ENCODE peak calls at places on chromosomes 12 and 14, in ten cellular contexts. G is epithelial cell of esophagus, P is hypothalamus, K is Kasumi-1, X is left cardiac atrium, Y is AG10803, V is HFFc6, J is Calu3, B is activated T-cell treated with anti-CD3 and anti-CD28 coated beads for 24 hours, H is nucleus accumbens. O is an unnamed sample.

GRCh38 chr12:60174476-60174875 is 578.6 kb downstream of the SLC16A7 start:
- DNase-seq in J (no peak), H (no peak), K (no peak), V (peak; percentile 12), X (no peak), P (no peak), Y (peak; percentile 23), B (no peak), G (no peak), O (no peak)

GRCh38 chr14:33679461-33680225 is 271.2 kb downstream of the EGLN3 start:
- DNase-seq in H (no peak), K (no peak), P (no peak), Y (peak; percentile 83), V (peak; percentile 90), B (no peak), G (peak; percentile 63), X (no peak), J (no peak), O (no peak)

GRCh38 chr14:74622257-74622656 is 10.2 kb upstream of the LTBP2 start:
- DNase-seq in X (no peak), P (no peak), J (no peak), B (no peak), H (no peak), G (no peak), V (no peak), K (no peak), Y (no peak), O (peak; percentile 20)

GRCh38 chr12:92570056-92570753 is 132.6 kb upstream of the PLEKHG7 start:
- DNase-seq in V (peak; percentile 69), J (peak; percentile 75), G (peak; percentile 86), Y (peak; percentile 82), B (peak; percentile 44), H (peak; percentile 49), K (peak; percentile 76), X (peak; percentile 35), P (no peak), O (peak; percentile 78)

GRCh38 chr12:54415223-54415929 is 3.7 kb downstream of the ITGA5 start:
- DNase-seq in V (peak; percentile 31), K (peak; percentile 53), G (no peak), J (no peak), P (no peak), Y (no peak), B (no peak), X (no peak), H (no peak), O (no peak)

GRCh38 chr12:57888407-57889157 is 42.1 kb upstream of the CTDSP2 start:
- DNase-seq in V (peak; percentile 73), J (peak; percentile 56), K (no peak), X (peak; percentile 37), G (peak; percentile 99), B (no peak), Y (peak; percentile 65), H (peak; percentile 74), P (peak; percentile 30), O (no peak)

GRCh38 chr14:65098586-65098985 is 3.7 kb downstream of the MAX start:
- DNase-seq in K (peak; percentile 57), H (no peak), B (no peak), G (no peak), J (no peak), Y (peak; percentile 43), P (no peak), X (no peak), V (no peak), O (peak; percentile 85)

GRCh38 chr14:105384041-105384557 is 14.2 kb upstream of the TEX22 start:
- DNase-seq in K (no peak), P (no peak), X (no peak), B (no peak), J (no peak), V (no peak), G (peak; percentile 15), Y (no peak), H (no peak), O (no peak)

GRCh38 chr14:104502060-104502459 is 77.5 kb upstream of the C14orf180 start:
- DNase-seq in G (no peak), V (no peak), X (no peak), Y (no peak), K (no peak), J (no peak), B (no peak), P (no peak), H (no peak), O (no peak)

GRCh38 chr12:8912910-8913309 is 1.4 kb upstream of the PHC1 start:
- DNase-seq in Y (no peak), B (no peak), K (peak; percentile 1), X (no peak), H (no peak), P (no peak), G (peak; percentile 80), V (no peak), J (peak; percentile 36), O (peak; percentile 26)

GRCh38 chr12:3328571-3328970 is 162.4 kb upstream of the PRMT8 start:
- DNase-seq in V (no peak), P (no peak), J (no peak), G (no peak), K (no peak), Y (no peak), B (no peak), X (peak; percentile 8), H (no peak), O (no peak)

GRCh38 chr14:31935406-31935805 is 141.7 kb upstream of the ARHGAP5 start:
- DNase-seq in J (no peak), Y (no peak), P (no peak), X (no peak), G (no peak), B (no peak), V (no peak), K (no peak), H (no peak), O (peak; percentile 13)

GRCh38 chr14:25239170-25239569 is 189.2 kb upstream of the STXBP6 start:
- DNase-seq in H (no peak), B (no peak), V (no peak), J (no peak), Y (no peak), G (no peak), X (no peak), K (no peak), P (no peak), O (no peak)

GRCh38 chr12:122096591-122097149 is 18.1 kb downstream of the MLXIP start:
- DNase-seq in J (no peak), K (no peak), P (no peak), X (no peak), H (no peak), G (peak; percentile 97), B (no peak), V (no peak), Y (peak; percentile 79), O (no peak)

GRCh38 chr12:116495260-116495659 is 63.9 kb upstream of the MAP1LC3B2 start:
- DNase-seq in V (peak; percentile 80), Y (peak; percentile 90), X (no peak), G (peak; percentile 52), J (peak; percentile 71), K (no peak), H (no peak), B (no peak), P (no peak), O (no peak)

GRCh38 chr12:105048315-105048714 is 35.9 kb downstream of the ALDH1L2 start:
- DNase-seq in H (no peak), B (no peak), Y (no peak), P (no peak), V (no peak), J (no peak), X (no peak), K (peak; percentile 12), G (no peak), O (no peak)

GRCh38 chr14:104897286-104898194 is 27.1 kb upstream of the PLD4 start:
- DNase-seq in Y (no peak), B (no peak), X (no peak), J (no peak), V (no peak), G (no peak), K (no peak), P (no peak), H (no peak), O (no peak)

GRCh38 chr12:5444520-5444919 is 12.6 kb downstream of the NTF3 start:
- DNase-seq in P (no peak), V (no peak), Y (no peak), J (no peak), X (no peak), H (no peak), K (no peak), B (no peak), G (no peak), O (no peak)

GRCh38 chr14:100080206-100080605 is 15.0 kb downstream of the EVL start:
- DNase-seq in P (no peak), Y (no peak), B (no peak), H (no peak), X (no peak), V (no peak), G (no peak), K (no peak), J (no peak), O (no peak)

GRCh38 chr12:59834659-59835474 is 239.0 kb downstream of the SLC16A7 start:
- DNase-seq in H (no peak), B (no peak), J (peak; percentile 18), K (peak; percentile 49), P (no peak), G (peak; percentile 45), Y (peak; percentile 37), X (no peak), V (peak; percentile 44), O (peak; percentile 72)

GRCh38 chr12:10590976-10591375 is 22.4 kb downstream of the MAGOHB start:
- DNase-seq in K (no peak), P (no peak), J (no peak), G (no peak), B (no peak), Y (no peak), V (no peak), H (no peak), X (no peak), O (no peak)

GRCh38 chr12:95996034-95996658 is at the start of gene HAL:
- DNase-seq in P (no peak), K (no peak), Y (peak; percentile 34), X (peak; percentile 40), J (peak; percentile 21), G (peak; percentile 40), H (no peak), V (no peak), B (no peak), O (peak; percentile 70)

GRCh38 chr12:4991373-4991772 is 52.3 kb upstream of the KCNA5 start:
- DNase-seq in V (no peak), G (no peak), B (no peak), H (no peak), P (no peak), Y (no peak), K (no peak), X (no peak), J (no peak), O (no peak)

GRCh38 chr14:34361504-34362011 is 100.5 kb downstream of the SPTSSA start:
- DNase-seq in G (peak; percentile 50), K (no peak), B (no peak), V (no peak), H (no peak), Y (peak; percentile 25), J (no peak), X (no peak), P (no peak), O (no peak)

GRCh38 chr14:99233222-99234035 is 38.6 kb downstream of the BCL11B start:
- DNase-seq in X (no peak), P (no peak), B (no peak), G (no peak), V (no peak), H (no peak), K (no peak), J (no peak), Y (no peak), O (no peak)